ENCODE peak calls at places on chromosomes 13 and 19, in five cellular contexts. Q is EH, G is GM23338, L is GM12865, O is fibroblast of lung. E is an unnamed sample.
A peak's percentile ranks its signal among the peaks of the same experiment; 100 is the strongest.

GRCh38 chr19:33290956-33291622 is 11.2 kb downstream of the CEBPA start:
- DNase-seq in G (no peak), Q (no peak), O (no peak), L (no peak), E (no peak)

GRCh38 chr19:1608414-1609391 is 3.4 kb upstream of the UQCR11 start:
- DNase-seq in Q (peak; percentile 31), L (no peak), G (peak; percentile 36), O (no peak), E (no peak)

GRCh38 chr19:49814010-49814409 is 918 bp upstream of the FUZ start:
- DNase-seq in O (no peak), Q (no peak), L (no peak), G (no peak), E (no peak)

GRCh38 chr19:48738557-48739399 is 1.6 kb downstream of the RASIP1 start:
- DNase-seq in G (peak; percentile 97), Q (peak; percentile 83), L (peak; percentile 88), O (peak; percentile 71), E (peak; percentile 47)

GRCh38 chr13:84470528-84470927 is 588.3 kb upstream of the SLITRK1 start:
- DNase-seq in Q (no peak), O (no peak), L (no peak), G (peak; percentile 18), E (no peak)

GRCh38 chr13:73757471-73758233 is 376.6 kb downstream of the KLF12 start:
- DNase-seq in O (peak; percentile 61), Q (no peak), L (no peak), G (no peak), E (peak; percentile 53)

GRCh38 chr19:45780146-45780447 is 2.2 kb downstream of the DMPK start:
- DNase-seq in Q (no peak), G (no peak), O (no peak), L (no peak), E (no peak)

GRCh38 chr13:52739468-52740071 is at the start of gene CNMD:
- DNase-seq in Q (no peak), L (no peak), O (no peak), G (peak; percentile 73), E (no peak)

GRCh38 chr13:40384976-40385857 is 281.2 kb downstream of the FOXO1 start:
- DNase-seq in L (no peak), G (no peak), O (peak; percentile 21), Q (no peak), E (no peak)

GRCh38 chr19:6012416-6013170 is 34.7 kb upstream of the RANBP3 start:
- DNase-seq in O (no peak), L (no peak), G (no peak), Q (no peak), E (no peak)

GRCh38 chr13:91544723-91545122 is 146.3 kb downstream of the GPC5 start:
- DNase-seq in L (no peak), O (no peak), Q (no peak), G (peak; percentile 67), E (no peak)

GRCh38 chr13:32019612-32020233 is 11.9 kb upstream of the FRY start:
- DNase-seq in G (peak; percentile 75), L (peak; percentile 83), Q (peak; percentile 74), O (peak; percentile 63), E (peak; percentile 42)

GRCh38 chr13:46352810-46353209 is 34.2 kb downstream of the RUBCNL start:
- DNase-seq in O (no peak), L (no peak), Q (no peak), G (no peak), E (no peak)

GRCh38 chr19:38736036-38736412 is 8.2 kb downstream of the CAPN12 start:
- DNase-seq in G (peak; percentile 58), Q (peak; percentile 44), L (peak; percentile 67), O (peak; percentile 50), E (no peak)

GRCh38 chr13:75705395-75705794 is 69.3 kb downstream of the LMO7 start:
- DNase-seq in G (no peak), O (peak; percentile 93), L (no peak), Q (peak; percentile 67), E (peak; percentile 93)

GRCh38 chr19:49686503-49687088 is 2.8 kb upstream of the ADM5 start:
- DNase-seq in O (no peak), L (no peak), Q (no peak), G (no peak), E (no peak)

GRCh38 chr13:39254606-39255005 is 216.3 kb downstream of the NHLRC3 start:
- DNase-seq in L (no peak), G (peak; percentile 8), Q (no peak), O (no peak), E (no peak)

GRCh38 chr13:80630685-80631121 is 289.8 kb upstream of the SPRY2 start:
- DNase-seq in O (peak; percentile 13), G (no peak), L (no peak), Q (no peak), E (peak; percentile 5)

GRCh38 chr13:68066879-68067513 is 836.9 kb upstream of the PCDH9 start:
- DNase-seq in G (no peak), Q (no peak), L (no peak), O (no peak), E (no peak)

GRCh38 chr13:32790731-32791130 is 204.5 kb downstream of the PDS5B start:
- DNase-seq in G (peak; percentile 33), O (no peak), L (no peak), Q (peak; percentile 9), E (no peak)

GRCh38 chr19:7083076-7083956 is 13.8 kb downstream of the ZNF557 start:
- DNase-seq in Q (peak; percentile 33), G (peak; percentile 59), O (peak; percentile 39), L (peak; percentile 52), E (peak; percentile 37)

GRCh38 chr19:633786-634639 is 676 bp upstream of the POLRMT start:
- DNase-seq in G (no peak), Q (no peak), O (no peak), L (peak; percentile 31), E (peak; percentile 15)

GRCh38 chr13:20525144-20525600 is 485 bp downstream of the CRYL1 start:
- DNase-seq in G (peak; percentile 66), Q (peak; percentile 22), O (peak; percentile 6), L (peak; percentile 51), E (no peak)

GRCh38 chr13:28623782-28624706 is 34.9 kb upstream of the POMP start:
- DNase-seq in G (no peak), L (no peak), O (peak; percentile 5), Q (peak; percentile 40), E (peak; percentile 5)

GRCh38 chr13:109835321-109835720 is 48.9 kb upstream of the IRS2 start:
- DNase-seq in Q (no peak), O (peak; percentile 25), L (no peak), G (no peak), E (peak; percentile 14)

GRCh38 chr19:49331616-49332055 is 3.6 kb upstream of the CD37 start:
- DNase-seq in G (peak; percentile 74), O (peak; percentile 51), L (peak; percentile 90), Q (peak; percentile 69), E (peak; percentile 45)

GRCh38 chr19:5828661-5829566 is 10.6 kb downstream of the FUT6 start:
- DNase-seq in L (peak; percentile 43), G (peak; percentile 74), O (no peak), Q (peak; percentile 15), E (no peak)

GRCh38 chr13:71577127-71577526 is 289.9 kb downstream of the DACH1 start:
- DNase-seq in Q (no peak), O (peak; percentile 74), G (no peak), L (no peak), E (peak; percentile 67)

GRCh38 chr19:8585894-8586750 is 8.9 kb upstream of the MYO1F start:
- DNase-seq in O (peak; percentile 36), G (peak; percentile 97), Q (peak; percentile 42), L (peak; percentile 64), E (peak; percentile 20)

GRCh38 chr19:4097501-4097900 is 26.4 kb downstream of the MAP2K2 start:
- DNase-seq in O (no peak), L (no peak), Q (no peak), G (no peak), E (no peak)

GRCh38 chr19:30883071-30883470 is 466.2 kb downstream of the TSHZ3 start:
- DNase-seq in L (no peak), G (no peak), O (no peak), Q (no peak), E (no peak)

GRCh38 chr13:87274209-87274819 is 396.9 kb upstream of the SLITRK5 start:
- DNase-seq in L (peak; percentile 15), G (peak; percentile 89), Q (no peak), O (peak; percentile 32), E (peak; percentile 22)

E was measured in astrocyte.